ENCODE peak calls at places on chromosomes 12 and 14, in six cellular contexts. One of them, this sample, is unnamed.

GRCh38 chr12:2891240-2892053 is 756 bp downstream of the TULP3 start:
- DNase-seq in GM12892: no peak
- DNase-seq in transverse colon: peak
- DNase-seq in body of pancreas: peak
- DNase-seq in uterus: peak
- DNase-seq in Peyer's patch: peak
- DNase-seq in this sample: peak

GRCh38 chr12:26152507-26153102 is 27.8 kb upstream of the BHLHE41 start:
- DNase-seq in Peyer's patch: no peak
- DNase-seq in transverse colon: no peak
- DNase-seq in body of pancreas: no peak
- DNase-seq in GM12892: no peak
- DNase-seq in uterus: no peak
- DNase-seq in this sample: no peak

GRCh38 chr12:75177997-75178396 is 31.6 kb downstream of the KCNC2 start:
- DNase-seq in Peyer's patch: no peak
- DNase-seq in transverse colon: no peak
- DNase-seq in GM12892: no peak
- DNase-seq in body of pancreas: no peak
- DNase-seq in uterus: no peak
- DNase-seq in this sample: peak

GRCh38 chr12:114687269-114687605 is 3.3 kb upstream of the TBX3 start:
- DNase-seq in Peyer's patch: no peak
- DNase-seq in transverse colon: no peak
- DNase-seq in GM12892: no peak
- DNase-seq in body of pancreas: no peak
- DNase-seq in uterus: no peak
- DNase-seq in this sample: no peak

GRCh38 chr14:58752782-58753181 is 115.0 kb downstream of the DACT1 start:
- DNase-seq in Peyer's patch: peak
- DNase-seq in transverse colon: peak
- DNase-seq in body of pancreas: peak
- DNase-seq in GM12892: no peak
- DNase-seq in uterus: peak
- DNase-seq in this sample: no peak

GRCh38 chr14:55717621-55718020 is 137.6 kb downstream of the KTN1 start:
- DNase-seq in Peyer's patch: no peak
- DNase-seq in transverse colon: no peak
- DNase-seq in body of pancreas: no peak
- DNase-seq in GM12892: no peak
- DNase-seq in uterus: no peak
- DNase-seq in this sample: no peak

GRCh38 chr12:44015333-44015941 is 179.6 kb downstream of the TMEM117 start:
- DNase-seq in body of pancreas: no peak
- DNase-seq in GM12892: no peak
- DNase-seq in transverse colon: no peak
- DNase-seq in uterus: no peak
- DNase-seq in Peyer's patch: no peak
- DNase-seq in this sample: peak

GRCh38 chr14:104343690-104344640 is 205.6 kb downstream of the KIF26A start:
- DNase-seq in Peyer's patch: peak
- DNase-seq in GM12892: no peak
- DNase-seq in uterus: no peak
- DNase-seq in transverse colon: no peak
- DNase-seq in body of pancreas: peak
- DNase-seq in this sample: no peak

GRCh38 chr12:17992002-17992656 is 97.9 kb downstream of the RERGL start:
- DNase-seq in Peyer's patch: no peak
- DNase-seq in transverse colon: no peak
- DNase-seq in body of pancreas: no peak
- DNase-seq in uterus: no peak
- DNase-seq in GM12892: no peak
- DNase-seq in this sample: peak

GRCh38 chr14:70027785-70028428 is 148.7 kb downstream of the SMOC1 start:
- DNase-seq in uterus: peak
- DNase-seq in body of pancreas: peak
- DNase-seq in GM12892: peak
- DNase-seq in Peyer's patch: peak
- DNase-seq in transverse colon: peak
- DNase-seq in this sample: peak

GRCh38 chr14:105390849-105391500 is 7.4 kb upstream of the TEX22 start:
- DNase-seq in GM12892: no peak
- DNase-seq in uterus: no peak
- DNase-seq in transverse colon: no peak
- DNase-seq in Peyer's patch: no peak
- DNase-seq in body of pancreas: no peak
- DNase-seq in this sample: no peak

GRCh38 chr12:13024151-13024946 is 19.8 kb upstream of the FAM234B start:
- DNase-seq in transverse colon: peak
- DNase-seq in Peyer's patch: peak
- DNase-seq in GM12892: no peak
- DNase-seq in uterus: no peak
- DNase-seq in body of pancreas: peak
- DNase-seq in this sample: no peak

GRCh38 chr14:32197919-32198318 is 3.9 kb upstream of the RNU6-7 start:
- DNase-seq in body of pancreas: no peak
- DNase-seq in GM12892: no peak
- DNase-seq in transverse colon: no peak
- DNase-seq in uterus: no peak
- DNase-seq in Peyer's patch: no peak
- DNase-seq in this sample: no peak

GRCh38 chr12:43306066-43306465 is 245.9 kb downstream of the ADAMTS20 start:
- DNase-seq in transverse colon: no peak
- DNase-seq in uterus: peak
- DNase-seq in GM12892: no peak
- DNase-seq in Peyer's patch: no peak
- DNase-seq in body of pancreas: no peak
- DNase-seq in this sample: no peak

GRCh38 chr12:54413284-54414190 is 5.5 kb downstream of the ITGA5 start:
- DNase-seq in uterus: no peak
- DNase-seq in transverse colon: peak
- DNase-seq in Peyer's patch: peak
- DNase-seq in body of pancreas: no peak
- DNase-seq in GM12892: no peak
- DNase-seq in this sample: no peak

GRCh38 chr12:46073321-46073720 is 82.9 kb upstream of the SCAF11 start:
- DNase-seq in transverse colon: no peak
- DNase-seq in Peyer's patch: no peak
- DNase-seq in GM12892: no peak
- DNase-seq in body of pancreas: no peak
- DNase-seq in uterus: no peak
- DNase-seq in this sample: no peak
- TF ChIP-seq POLR2A in transverse colon: no peak
- TF ChIP-seq POLR2A in Peyer's patch: no peak
- TF ChIP-seq POLR2A in GM12892: no peak
- TF ChIP-seq POLR2A in body of pancreas: no peak
- TF ChIP-seq POLR2A in uterus: no peak
- TF ChIP-seq POLR2A in this sample: no peak

DNA sequence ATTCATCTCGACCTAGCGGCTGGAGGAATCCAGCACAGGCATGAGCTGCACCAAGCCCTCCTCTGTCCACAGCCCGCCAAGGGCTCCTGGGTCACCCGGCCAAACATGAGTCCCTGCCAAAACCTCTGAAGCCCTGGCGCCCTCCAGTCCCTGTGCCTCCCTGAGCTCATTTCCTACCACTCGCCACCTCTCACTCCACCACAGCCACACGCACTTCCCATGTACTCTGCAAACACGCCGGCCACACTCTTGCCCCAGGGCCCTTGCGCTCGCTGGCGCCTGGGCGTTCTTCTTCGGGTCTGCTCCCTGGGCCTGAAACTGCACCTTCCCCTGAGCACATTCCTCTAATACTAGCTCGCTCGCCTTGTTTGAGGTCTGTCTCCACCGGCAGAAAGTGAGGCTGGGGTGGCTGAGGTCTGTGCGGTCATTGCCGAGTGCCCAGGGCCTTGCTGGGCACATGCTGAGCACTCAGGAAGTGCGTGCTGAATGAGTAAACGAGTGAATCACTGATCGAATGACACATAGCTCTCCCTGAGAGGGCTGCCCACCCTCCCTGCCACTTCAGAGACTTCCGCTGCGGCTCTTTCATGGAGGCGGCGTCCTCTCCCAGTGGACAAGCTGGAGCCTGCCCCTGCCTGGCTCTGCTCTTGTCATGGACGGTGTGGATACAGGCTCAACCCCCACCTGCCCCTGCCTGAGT is 33.7 kb upstream of the DLK1 start:
- DNase-seq in body of pancreas: no peak
- DNase-seq in GM12892: no peak
- DNase-seq in uterus: no peak
- DNase-seq in transverse colon: no peak
- DNase-seq in Peyer's patch: no peak
- DNase-seq in this sample: no peak
- TF ChIP-seq POLR2A in body of pancreas: no peak
- TF ChIP-seq POLR2A in GM12892: no peak
- TF ChIP-seq POLR2A in uterus: no peak
- TF ChIP-seq POLR2A in transverse colon: no peak
- TF ChIP-seq POLR2A in Peyer's patch: no peak
- TF ChIP-seq POLR2A in this sample: no peak

GRCh38 chr14:22966783-22967269 is 9.9 kb upstream of the HAUS4 start:
- DNase-seq in GM12892: no peak
- DNase-seq in body of pancreas: no peak
- DNase-seq in Peyer's patch: no peak
- DNase-seq in transverse colon: no peak
- DNase-seq in uterus: no peak
- DNase-seq in this sample: no peak
- TF ChIP-seq POLR2A in GM12892: no peak
- TF ChIP-seq POLR2A in body of pancreas: no peak
- TF ChIP-seq POLR2A in Peyer's patch: no peak
- TF ChIP-seq POLR2A in transverse colon: no peak
- TF ChIP-seq POLR2A in uterus: no peak
- TF ChIP-seq POLR2A in this sample: no peak

GRCh38 chr14:24435998-24436354 is 6.2 kb downstream of the KHNYN start:
- DNase-seq in Peyer's patch: no peak
- DNase-seq in GM12892: no peak
- DNase-seq in transverse colon: no peak
- DNase-seq in body of pancreas: no peak
- DNase-seq in uterus: no peak
- DNase-seq in this sample: no peak
- TF ChIP-seq POLR2A in Peyer's patch: no peak
- TF ChIP-seq POLR2A in GM12892: no peak
- TF ChIP-seq POLR2A in transverse colon: no peak
- TF ChIP-seq POLR2A in body of pancreas: no peak
- TF ChIP-seq POLR2A in uterus: no peak
- TF ChIP-seq POLR2A in this sample: no peak

DNA sequence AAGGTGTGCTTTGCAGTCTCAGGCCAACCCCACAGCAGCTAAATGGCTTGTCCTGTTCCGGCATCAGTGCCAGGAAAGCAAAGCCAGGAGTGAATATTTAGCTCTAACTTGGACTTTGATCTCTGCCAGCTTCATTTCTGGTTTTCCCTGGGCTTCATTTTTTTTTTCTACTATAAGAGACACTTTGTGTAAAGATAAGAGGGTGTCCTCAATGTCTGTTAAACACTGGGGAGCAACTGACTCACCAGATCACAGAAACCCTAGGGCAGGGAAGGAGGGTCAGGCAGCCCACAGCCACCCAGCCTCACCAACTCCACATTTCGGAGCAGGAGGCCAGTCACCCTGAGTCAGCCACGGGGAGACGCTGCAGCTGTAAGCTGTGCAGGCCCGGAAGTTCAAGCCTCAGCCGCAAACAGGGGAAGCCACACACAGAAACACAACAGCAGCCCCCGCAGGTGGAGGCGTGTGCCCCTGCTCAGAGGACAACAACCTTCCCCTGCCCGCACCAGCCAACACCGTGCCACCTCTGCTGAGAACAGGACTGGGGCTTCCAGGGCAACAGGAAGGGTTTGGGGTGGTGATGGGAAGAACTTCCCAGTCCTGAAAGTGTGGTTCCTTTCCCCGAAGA is 6.3 kb downstream of the TNFRSF1A start:
- DNase-seq in GM12892: peak
- DNase-seq in Peyer's patch: peak
- DNase-seq in transverse colon: peak
- DNase-seq in uterus: peak
- DNase-seq in body of pancreas: peak
- DNase-seq in this sample: peak
- TF ChIP-seq POLR2A in GM12892: peak
- TF ChIP-seq POLR2A in Peyer's patch: no peak
- TF ChIP-seq POLR2A in transverse colon: peak
- TF ChIP-seq POLR2A in uterus: no peak
- TF ChIP-seq POLR2A in body of pancreas: no peak
- TF ChIP-seq POLR2A in this sample: no peak

DNA sequence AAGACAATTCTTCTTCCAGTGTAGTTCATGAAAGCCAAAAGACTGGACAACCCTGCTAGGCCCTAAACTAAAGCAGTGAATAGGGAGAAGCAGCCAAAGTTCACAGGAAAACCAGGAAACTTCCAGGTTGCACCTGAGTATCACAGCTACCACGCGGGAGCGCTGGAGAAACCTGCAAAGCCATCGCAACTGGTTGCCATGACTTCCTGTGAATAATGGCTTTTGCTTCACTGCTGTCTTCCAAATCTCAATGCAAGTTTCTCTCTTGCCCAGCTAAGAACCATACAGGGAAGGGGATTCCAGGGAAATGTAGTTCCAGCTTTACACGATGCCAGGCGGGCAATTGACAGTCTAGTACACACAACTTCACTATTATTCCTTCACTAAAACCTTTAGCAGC is 114.1 kb downstream of the GXYLT1 start:
- DNase-seq in uterus: no peak
- DNase-seq in body of pancreas: no peak
- DNase-seq in GM12892: no peak
- DNase-seq in transverse colon: no peak
- DNase-seq in Peyer's patch: no peak
- DNase-seq in this sample: no peak
- TF ChIP-seq POLR2A in uterus: no peak
- TF ChIP-seq POLR2A in body of pancreas: no peak
- TF ChIP-seq POLR2A in GM12892: no peak
- TF ChIP-seq POLR2A in transverse colon: no peak
- TF ChIP-seq POLR2A in Peyer's patch: no peak
- TF ChIP-seq POLR2A in this sample: no peak

GRCh38 chr14:34460295-34460694 is 1.7 kb downstream of the SPTSSA start:
- DNase-seq in transverse colon: no peak
- DNase-seq in Peyer's patch: no peak
- DNase-seq in uterus: no peak
- DNase-seq in GM12892: no peak
- DNase-seq in body of pancreas: no peak
- DNase-seq in this sample: no peak

GRCh38 chr14:34462132-34462893 is at the start of gene SPTSSA:
- DNase-seq in uterus: peak
- DNase-seq in transverse colon: peak
- DNase-seq in GM12892: peak
- DNase-seq in body of pancreas: peak
- DNase-seq in Peyer's patch: peak
- DNase-seq in this sample: peak

GRCh38 chr14:34460841-34461240 is 1.2 kb downstream of the SPTSSA start:
- DNase-seq in Peyer's patch: no peak
- DNase-seq in body of pancreas: no peak
- DNase-seq in transverse colon: no peak
- DNase-seq in GM12892: no peak
- DNase-seq in uterus: no peak
- DNase-seq in this sample: no peak

GRCh38 chr14:34463598-34463961 is 1.5 kb upstream of the SPTSSA start:
- DNase-seq in body of pancreas: no peak
- DNase-seq in Peyer's patch: no peak
- DNase-seq in GM12892: no peak
- DNase-seq in uterus: no peak
- DNase-seq in transverse colon: no peak
- DNase-seq in this sample: no peak

GRCh38 chr14:34461334-34462131 is 507 bp downstream of the SPTSSA start:
- DNase-seq in body of pancreas: peak
- DNase-seq in uterus: peak
- DNase-seq in Peyer's patch: peak
- DNase-seq in GM12892: peak
- DNase-seq in transverse colon: peak
- DNase-seq in this sample: peak
- TF ChIP-seq POLR2A in body of pancreas: no peak
- TF ChIP-seq POLR2A in uterus: no peak
- TF ChIP-seq POLR2A in Peyer's patch: no peak
- TF ChIP-seq POLR2A in GM12892: no peak
- TF ChIP-seq POLR2A in transverse colon: no peak
- TF ChIP-seq POLR2A in this sample: no peak